ENCODE peak calls at places on chromosomes 12 and 14, in seven cellular contexts. F, E, P, G, I, J and H are unnamed samples.

GRCh38 chr12:101086490-101086889 is 123.5 kb downstream of the SLC5A8 start:
- DNase-seq in G (no peak), E (no peak), J (no peak), P (no peak), I (no peak), F (no peak), H (no peak)

GRCh38 chr12:122893208-122894151 is 2.4 kb downstream of the VPS37B start:
- DNase-seq in G (no peak), P (no peak), E (no peak), F (peak), J (no peak), I (no peak), H (no peak)

GRCh38 chr12:29783773-29784666 is at the start of gene TMTC1:
- DNase-seq in I (peak), G (peak), F (peak), J (no peak), P (peak), E (peak), H (peak)

GRCh38 chr14:77098470-77099353 is 654 bp downstream of the CIPC start:
- DNase-seq in G (no peak), P (no peak), I (peak), J (no peak), E (peak), F (peak), H (no peak)

GRCh38 chr14:68787235-68787727 is 5.6 kb downstream of the ZFP36L1 start:
- DNase-seq in F (peak), E (no peak), J (no peak), P (peak), I (no peak), G (no peak), H (no peak)

GRCh38 chr12:52874573-52875435 is 26.0 kb upstream of the KRT78 start:
- DNase-seq in P (no peak), E (no peak), G (no peak), J (no peak), F (no peak), I (no peak), H (no peak)

GRCh38 chr12:53211476-53212381 is 4.7 kb upstream of the ITGB7 start:
- DNase-seq in I (no peak), E (no peak), J (no peak), G (no peak), F (no peak), P (no peak), H (no peak)

GRCh38 chr14:49909016-49909415 is 16.1 kb downstream of the ARF6 start:
- DNase-seq in G (no peak), F (no peak), J (no peak), P (no peak), E (no peak), I (no peak), H (no peak)

GRCh38 chr12:79737875-79738718 is 47.3 kb upstream of the PAWR start:
- DNase-seq in E (no peak), G (no peak), F (peak), P (peak), J (peak), I (no peak), H (no peak)

GRCh38 chr14:99125616-99126431 is 146.2 kb downstream of the BCL11B start:
- DNase-seq in F (peak), G (no peak), P (no peak), I (peak), J (no peak), E (no peak), H (no peak)

GRCh38 chr12:118488034-118488433 is 111.7 kb downstream of the SUDS3 start:
- DNase-seq in P (no peak), J (no peak), F (no peak), G (no peak), I (no peak), E (no peak), H (no peak)

GRCh38 chr14:50967719-50968266 is 23.5 kb upstream of the PYGL start:
- DNase-seq in J (no peak), F (no peak), E (no peak), G (no peak), I (no peak), P (no peak), H (no peak)

GRCh38 chr12:70831538-70831937 is 89.0 kb downstream of the PTPRR start:
- DNase-seq in P (peak), E (no peak), F (no peak), J (peak), I (no peak), G (no peak), H (no peak)

GRCh38 chr14:69460093-69460701 is 24.3 kb upstream of the PLEKHD1 start:
- DNase-seq in P (peak), F (peak), J (peak), G (peak), I (peak), E (no peak), H (peak)

GRCh38 chr12:49244161-49244560 is 20.7 kb upstream of the TUBA1C start:
- DNase-seq in F (no peak), P (peak), I (no peak), J (no peak), G (no peak), E (no peak), H (no peak)

GRCh38 chr14:71803539-71804260 is 128.5 kb upstream of the RGS6 start:
- DNase-seq in F (no peak), J (peak), E (no peak), I (no peak), G (no peak), P (no peak), H (no peak)

GRCh38 chr12:81337891-81338290 is 260.0 kb downstream of the ACSS3 start:
- DNase-seq in P (no peak), E (no peak), J (no peak), G (no peak), F (no peak), I (no peak), H (no peak)

GRCh38 chr14:36751920-36752319 is 90.3 kb downstream of the PAX9 start:
- DNase-seq in I (no peak), E (no peak), J (no peak), P (no peak), F (no peak), G (no peak), H (no peak)

GRCh38 chr12:113422030-113422900 is at the start of gene SDSL:
- DNase-seq in J (peak), F (peak), P (peak), E (no peak), I (peak), G (no peak), H (no peak)

GRCh38 chr14:54762296-54762695 is 140.3 kb downstream of the GCH1 start:
- DNase-seq in J (no peak), F (no peak), E (no peak), P (peak), I (no peak), G (no peak), H (no peak)

GRCh38 chr14:68824207-68824516 is 31.3 kb upstream of the ZFP36L1 start:
- DNase-seq in J (no peak), F (no peak), G (no peak), E (no peak), I (no peak), P (no peak), H (no peak)

GRCh38 chr14:91202234-91202974 is 42.1 kb downstream of the GPR68 start:
- DNase-seq in F (peak), G (no peak), P (no peak), E (no peak), J (no peak), I (peak), H (no peak)

GRCh38 chr12:11482955-11483354 is 87.6 kb upstream of the PRB2 start:
- DNase-seq in I (no peak), G (no peak), J (no peak), E (no peak), P (peak), F (no peak), H (no peak)

GRCh38 chr12:46506961-46507360 is 134.4 kb upstream of the SLC38A2 start:
- DNase-seq in E (no peak), P (no peak), F (no peak), I (no peak), G (no peak), J (no peak), H (no peak)

GRCh38 chr14:44847910-44848309 is 113.8 kb downstream of the KLHL28 start:
- DNase-seq in I (no peak), G (no peak), P (no peak), F (no peak), E (no peak), J (no peak), H (no peak)

GRCh38 chr14:104105071-104105821 is 19.7 kb downstream of the ASPG start:
- DNase-seq in E (no peak), G (no peak), F (peak), P (no peak), I (peak), J (no peak), H (no peak)

GRCh38 chr14:59292028-59292427 is 103.6 kb downstream of the DAAM1 start:
- DNase-seq in G (no peak), F (no peak), P (no peak), J (no peak), I (no peak), E (no peak), H (no peak)

GRCh38 chr14:75519826-75520692 is 2.2 kb upstream of the BATF start:
- DNase-seq in F (no peak), E (no peak), J (no peak), G (no peak), P (peak), I (no peak), H (no peak)

GRCh38 chr12:106974525-106974924 is 12.4 kb downstream of the MTERF2 start:
- DNase-seq in I (no peak), F (no peak), G (no peak), P (no peak), J (no peak), E (no peak), H (no peak)

GRCh38 chr12:89874146-89874545 is 165.5 kb upstream of the ATP2B1 start:
- DNase-seq in J (no peak), P (peak), I (no peak), G (no peak), E (no peak), F (no peak), H (no peak)

GRCh38 chr12:89875809-89876208 is 167.2 kb upstream of the ATP2B1 start:
- DNase-seq in I (no peak), E (no peak), F (no peak), J (no peak), G (no peak), P (no peak), H (no peak)

GRCh38 chr12:89872922-89873630 is 164.4 kb upstream of the ATP2B1 start:
- DNase-seq in E (no peak), P (no peak), I (no peak), J (no peak), G (no peak), F (no peak), H (no peak)

GRCh38 chr12:89875225-89875624 is 166.6 kb upstream of the ATP2B1 start:
- DNase-seq in G (no peak), P (peak), F (no peak), J (no peak), E (no peak), I (no peak), H (no peak)

DNA sequence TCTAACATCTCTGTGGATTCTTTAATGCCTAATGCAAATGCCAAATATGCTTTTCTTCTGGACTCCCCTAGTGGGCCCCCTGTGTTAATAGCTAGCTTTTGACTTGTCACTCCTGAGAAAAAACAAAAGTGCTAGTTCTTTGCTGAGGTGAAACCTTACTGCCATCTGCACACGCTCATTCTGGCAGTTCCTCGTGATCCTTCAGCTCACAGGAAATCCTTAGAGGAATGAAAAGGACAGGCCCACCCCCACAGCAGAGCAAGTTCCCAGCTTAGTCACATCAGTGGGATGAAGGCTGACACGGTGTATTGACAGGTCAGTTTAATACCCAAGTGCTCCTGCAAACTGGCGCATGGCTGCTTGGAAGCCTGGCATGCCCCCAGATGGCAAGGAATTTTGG is 165.1 kb upstream of the ATP2B1 start:
- DNase-seq in P (peak), E (no peak), F (no peak), G (no peak), J (no peak), I (no peak), H (no peak)
- TF ChIP-seq CTCF in P (no peak), E (no peak), F (no peak), G (no peak), J (no peak), I (no peak), H (no peak)

DNA sequence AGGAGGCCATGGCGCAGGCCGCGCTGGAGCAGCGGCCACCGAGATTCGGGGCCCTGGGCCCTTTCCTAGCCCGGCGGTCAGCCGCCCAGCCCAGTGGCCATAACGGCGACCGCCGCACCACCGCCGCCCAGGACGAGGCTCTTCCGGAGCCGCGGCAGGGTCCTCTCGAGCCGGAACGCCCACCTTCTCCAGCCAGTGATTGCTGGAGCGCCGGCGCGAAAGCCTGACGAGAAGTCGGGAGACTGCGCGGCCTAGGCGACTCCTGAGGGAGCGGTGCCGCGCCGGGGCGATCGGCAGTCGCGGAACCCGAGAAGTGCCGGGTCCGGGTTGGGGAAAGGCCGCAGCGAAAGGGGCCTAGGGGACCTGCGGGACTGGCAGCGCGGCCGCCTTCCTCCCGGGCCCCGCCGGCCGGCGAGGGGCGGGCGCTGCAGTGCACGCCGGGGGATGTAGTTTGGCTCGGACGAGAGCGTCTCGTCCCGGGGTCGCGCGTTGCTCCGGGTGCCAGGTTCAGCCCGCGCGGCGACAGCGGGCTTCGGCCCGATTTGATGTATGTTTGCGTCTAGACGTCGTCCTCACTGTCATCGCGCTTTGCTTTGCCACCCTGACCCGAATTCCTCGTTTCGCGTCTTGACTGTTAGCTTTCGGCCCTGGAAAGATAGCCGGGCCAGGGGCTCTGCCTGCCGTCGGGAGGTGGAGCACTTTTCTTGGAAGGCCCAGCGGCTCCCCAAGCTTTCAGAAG is at the start of gene VTI1B:
- DNase-seq in P (peak), G (peak), I (peak), J (peak), E (peak), F (peak), H (peak)
- TF ChIP-seq CTCF in P (no peak), G (no peak), I (no peak), J (no peak), E (no peak), F (no peak), H (peak)

DNA sequence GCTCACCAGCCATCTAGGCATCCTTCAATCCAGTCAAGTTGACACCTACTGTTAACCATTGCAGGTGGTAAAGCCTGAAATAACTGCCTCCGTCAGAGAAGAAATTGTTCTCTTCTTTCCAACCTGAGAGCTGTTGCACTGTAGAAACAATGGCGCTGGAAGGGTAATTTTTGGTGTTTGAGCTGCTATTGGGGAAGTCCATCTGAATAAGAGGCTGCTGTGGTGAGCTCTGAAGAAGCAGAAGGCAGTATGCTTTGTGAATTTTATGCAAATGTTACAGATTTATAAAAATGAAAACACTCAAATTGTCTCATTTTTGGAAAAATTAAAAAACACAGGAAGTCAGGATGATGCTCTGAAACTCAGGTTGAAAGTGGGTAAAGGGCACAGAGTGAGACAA is 60.2 kb downstream of the SNAPC1 start:
- DNase-seq in F (no peak), E (no peak), P (no peak), G (no peak), J (no peak), I (no peak), H (no peak)
- TF ChIP-seq CTCF in F (no peak), E (no peak), P (no peak), G (no peak), J (no peak), I (no peak), H (no peak)

GRCh38 chr14:57418999-57419398 is 28.6 kb downstream of the NAA30 start:
- DNase-seq in I (no peak), P (no peak), E (no peak), G (no peak), F (no peak), J (no peak), H (no peak)
- TF ChIP-seq CTCF in I (no peak), P (no peak), E (no peak), G (no peak), F (no peak), J (no peak), H (no peak)